ENCODE peak calls at places on chromosomes 16 and 17, in five cellular contexts. One of them, this sample, is unnamed.

GRCh38 chr16:51888021-51888420 is 658.9 kb downstream of the TOX3 start:
- DNase-seq in fibroblast of mammary gland: peak
- DNase-seq in CD8-positive, alpha-beta memory T cell: no peak
- DNase-seq in T follicular helper cell: no peak
- DNase-seq in GM23338: no peak
- DNase-seq in this sample: no peak

GRCh38 chr16:53094013-53094630 is 39.3 kb downstream of the CHD9 start:
- DNase-seq in fibroblast of mammary gland: no peak
- DNase-seq in CD8-positive, alpha-beta memory T cell: no peak
- DNase-seq in T follicular helper cell: no peak
- DNase-seq in GM23338: no peak
- DNase-seq in this sample: no peak

GRCh38 chr16:84228321-84228838 is 11.4 kb downstream of the KCNG4 start:
- DNase-seq in fibroblast of mammary gland: peak
- DNase-seq in CD8-positive, alpha-beta memory T cell: no peak
- DNase-seq in T follicular helper cell: no peak
- DNase-seq in GM23338: peak
- DNase-seq in this sample: peak

GRCh38 chr17:69084911-69085310 is 24.2 kb upstream of the ABCA9 start:
- DNase-seq in fibroblast of mammary gland: no peak
- DNase-seq in CD8-positive, alpha-beta memory T cell: no peak
- DNase-seq in T follicular helper cell: no peak
- DNase-seq in GM23338: peak
- DNase-seq in this sample: no peak

GRCh38 chr17:77478899-77479298 is 338.1 kb downstream of the SEC14L1 start:
- DNase-seq in fibroblast of mammary gland: no peak
- DNase-seq in CD8-positive, alpha-beta memory T cell: no peak
- DNase-seq in T follicular helper cell: no peak
- DNase-seq in GM23338: no peak
- DNase-seq in this sample: no peak

GRCh38 chr17:72338847-72339790 is 218.3 kb downstream of the SOX9 start:
- DNase-seq in fibroblast of mammary gland: peak
- DNase-seq in CD8-positive, alpha-beta memory T cell: no peak
- DNase-seq in T follicular helper cell: no peak
- DNase-seq in GM23338: no peak
- DNase-seq in this sample: no peak

GRCh38 chr17:67990909-67991308 is 5.4 kb downstream of the C17orf58 start:
- DNase-seq in fibroblast of mammary gland: no peak
- DNase-seq in CD8-positive, alpha-beta memory T cell: no peak
- DNase-seq in T follicular helper cell: no peak
- DNase-seq in GM23338: no peak
- DNase-seq in this sample: no peak

GRCh38 chr17:80068301-80069160 is 32.1 kb downstream of the CCDC40 start:
- DNase-seq in fibroblast of mammary gland: peak
- DNase-seq in CD8-positive, alpha-beta memory T cell: no peak
- DNase-seq in T follicular helper cell: no peak
- DNase-seq in GM23338: no peak
- DNase-seq in this sample: no peak

GRCh38 chr17:2881295-2881694 is 85.1 kb downstream of the RAP1GAP2 start:
- DNase-seq in fibroblast of mammary gland: no peak
- DNase-seq in CD8-positive, alpha-beta memory T cell: no peak
- DNase-seq in T follicular helper cell: no peak
- DNase-seq in GM23338: no peak
- DNase-seq in this sample: no peak

GRCh38 chr16:49755716-49756115 is 100.2 kb downstream of the ZNF423 start:
- DNase-seq in fibroblast of mammary gland: no peak
- DNase-seq in CD8-positive, alpha-beta memory T cell: no peak
- DNase-seq in T follicular helper cell: no peak
- DNase-seq in GM23338: no peak
- DNase-seq in this sample: no peak

GRCh38 chr17:30906101-30906911 is at the start of gene TEFM:
- DNase-seq in fibroblast of mammary gland: peak
- DNase-seq in CD8-positive, alpha-beta memory T cell: peak
- DNase-seq in T follicular helper cell: peak
- DNase-seq in GM23338: peak
- DNase-seq in this sample: peak

This sample was measured in omental fat pad.